ENCODE peak calls at places on chromosomes 3 and 15, in five cellular contexts. O, K, D, S and V are unnamed samples. For H3K4me1 and H3K36me3, the result is how much of the 10 kb centered on the place peaks cover.

GRCh38 chr3:52453496-52454234 is at the start of gene TNNC1:
- DNase-seq in K (no peak), O (no peak), S (peak), D (no peak), V (no peak)

GRCh38 chr15:62742409-62743171 is 300.0 kb upstream of the TPM1 start:
- DNase-seq in D (no peak), K (no peak), S (peak), O (peak), V (peak)

GRCh38 chr15:35603298-35603697 is 57.3 kb upstream of the DPH6 start:
- DNase-seq in S (no peak), K (no peak), O (no peak), D (no peak), V (no peak)

GRCh38 chr15:38860253-38860652 is 295.6 kb upstream of the RASGRP1 start:
- DNase-seq in K (no peak), D (no peak), S (no peak), O (no peak), V (no peak)

GRCh38 chr3:99620077-99620476 is 18.3 kb upstream of the COL8A1 start:
- DNase-seq in S (no peak), D (no peak), O (no peak), K (no peak), V (no peak)

GRCh38 chr3:33602829-33603228 is 115.2 kb downstream of the CLASP2 start:
- DNase-seq in S (no peak), K (no peak), D (no peak), O (no peak), V (no peak)

GRCh38 chr3:25355034-25355898 is 72.8 kb upstream of the RARB start:
- DNase-seq in D (no peak), S (no peak), O (no peak), K (no peak), V (no peak)

GRCh38 chr3:38957296-38957695 is 94.4 kb downstream of the SCN11A start:
- DNase-seq in S (no peak), D (no peak), O (no peak), K (no peak), V (no peak)

GRCh38 chr15:92612891-92613290 is 42.7 kb downstream of the FAM174B start:
- DNase-seq in K (no peak), O (no peak), S (no peak), D (peak), V (no peak)

GRCh38 chr3:107431048-107431297 is 53.7 kb downstream of the CCDC54 start:
- DNase-seq in D (no peak), K (peak), O (no peak), S (peak), V (no peak)

GRCh38 chr15:69305204-69305931 is 6.7 kb downstream of the PAQR5 start:
- DNase-seq in S (peak), D (peak), K (no peak), O (peak), V (no peak)

GRCh38 chr3:128495435-128495970 is 2.5 kb upstream of the GATA2 start:
- DNase-seq in O (no peak), S (no peak), D (no peak), K (no peak), V (peak)

GRCh38 chr3:57060089-57060829 is at the start of gene SPATA12:
- DNase-seq in D (peak), S (peak), K (no peak), O (peak), V (peak)

GRCh38 chr3:50338989-50339388 is 1.6 kb downstream of the RASSF1 start:
- DNase-seq in O (no peak), D (no peak), S (no peak), K (no peak), V (no peak)

GRCh38 chr3:151316267-151316991 is at the start of gene GPR87:
- DNase-seq in D (peak), K (no peak), S (no peak), O (peak), V (no peak)

GRCh38 chr3:128276577-128277183 is 123.4 kb downstream of the EEFSEC start:
- DNase-seq in O (no peak), K (no peak), D (no peak), S (no peak), V (no peak)

GRCh38 chr15:59862191-59863155 is 141.6 kb upstream of the FOXB1 start:
- DNase-seq in D (no peak), S (no peak), O (no peak), K (no peak), V (no peak)

GRCh38 chr3:194852836-194853508 is 167.3 kb downstream of the FAM43A start:
- DNase-seq in K (no peak), O (no peak), D (no peak), S (no peak), V (no peak)

GRCh38 chr3:170740726-170741591 is 129.0 kb downstream of the RPL22L1 start:
- DNase-seq in K (no peak), D (peak), S (no peak), O (no peak), V (peak)

GRCh38 chr3:51382076-51382745 is 2.9 kb upstream of the MANF start:
- DNase-seq in O (no peak), S (no peak), D (peak), K (no peak), V (no peak)

GRCh38 chr3:195076981-195077610 is 193.9 kb downstream of the XXYLT1 start:
- DNase-seq in O (no peak), S (no peak), D (peak), K (no peak), V (no peak)

GRCh38 chr3:156605686-156606605 is 51.0 kb upstream of the SSR3 start:
- DNase-seq in O (no peak), S (peak), D (no peak), K (no peak), V (peak)

GRCh38 chr3:150094150-150094932 is 123.6 kb upstream of the PFN2 start:
- DNase-seq in S (no peak), O (peak), D (peak), K (no peak), V (no peak)

GRCh38 chr15:55816017-55816416 is 73.1 kb upstream of the PRTG start:
- DNase-seq in D (no peak), K (no peak), O (no peak), S (no peak), V (no peak)

GRCh38 chr15:87944687-87945086 is 311.9 kb downstream of the NTRK3 start:
- DNase-seq in O (no peak), S (peak), K (no peak), D (no peak), V (no peak)

GRCh38 chr15:40270246-40270995 is 12.4 kb downstream of the ANKRD63 start:
- DNase-seq in O (no peak), K (no peak), D (no peak), S (no peak), V (no peak)

GRCh38 chr15:61449306-61449705 is 220.2 kb upstream of the RORA start:
- DNase-seq in S (no peak), O (no peak), D (no peak), K (no peak), V (peak)
- H3K4me3 ChIP-seq in S (no peak), O (no peak), D (no peak), K (no peak), V (no peak)

DNA sequence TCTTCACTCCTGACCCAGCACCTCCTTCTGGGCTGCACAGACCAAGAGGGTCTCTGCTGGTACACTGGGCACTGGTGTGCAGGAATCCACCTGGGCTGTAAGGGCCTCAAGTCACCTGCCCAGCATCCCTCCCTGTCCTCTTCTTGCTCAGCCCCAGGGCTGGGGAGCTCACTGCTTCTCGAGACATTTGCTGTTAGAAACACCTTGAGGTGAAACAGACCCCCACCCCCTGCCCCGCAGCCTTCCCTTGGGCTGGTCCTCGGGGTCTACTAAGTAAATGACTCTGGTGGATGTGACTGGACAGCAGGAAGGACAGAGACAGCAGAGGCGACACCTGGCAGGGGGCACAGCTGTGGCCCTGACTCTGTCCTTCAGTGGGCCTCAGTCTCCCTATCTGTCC is 29.1 kb downstream of the LOXL1 start:
- DNase-seq in O (no peak), K (no peak), D (peak), S (no peak), V (no peak)
- H3K4me1 ChIP-seq in O (under half), K (under half), D (under half), S (half or more), V (under half)

DNA sequence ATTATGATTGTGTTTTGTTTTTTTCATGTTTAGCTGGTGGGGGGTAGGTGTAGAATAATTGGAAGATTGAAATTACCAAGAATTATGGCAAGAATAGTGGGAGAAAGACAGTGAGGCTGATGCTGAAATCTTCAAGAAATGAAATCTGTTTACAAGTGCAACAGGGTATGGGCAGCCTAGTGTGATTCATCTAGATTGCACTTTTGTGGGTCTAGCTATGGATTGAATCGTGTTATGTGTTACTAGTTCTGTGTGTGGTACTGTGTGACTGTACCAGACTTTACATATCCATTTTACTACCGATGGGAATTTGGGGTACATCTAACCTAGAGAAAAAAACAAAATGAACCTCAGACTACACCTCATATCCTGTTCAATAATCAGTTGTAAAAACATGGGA is 47.7 kb downstream of the OPA1 start:
- DNase-seq in D (no peak), S (no peak), K (no peak), O (no peak), V (no peak)
- H3K36me3 ChIP-seq in D (half or more), S (half or more), K (half or more), O (under half), V (half or more)

GRCh38 chr3:130758624-130759023 is 12.0 kb upstream of the PIK3R4 start:
- DNase-seq in K (no peak), D (no peak), O (no peak), S (no peak), V (no peak)
- H3K4me3 ChIP-seq in K (no peak), D (no peak), O (no peak), S (no peak), V (no peak)

GRCh38 chr3:123447749-123448502 is 964 bp downstream of the ADCY5 start:
- DNase-seq in K (peak), D (no peak), O (no peak), S (no peak), V (peak)
- H3K4me1 ChIP-seq in K (under half), D (under half), O (under half), S (under half), V (under half)